ENCODE peak calls at places on chromosomes 11 and 22, in eight cellular contexts. P, A, Y, N, V, E, K and X are unnamed samples.

GRCh38 chr11:15097411-15097810 is 17.3 kb upstream of the INSC start:
- DNase-seq in A (no peak), E (no peak), K (no peak), N (no peak), V (no peak), Y (no peak), P (no peak), X (no peak)

GRCh38 chr11:28524098-28524497 is 415.9 kb downstream of the METTL15 start:
- DNase-seq in Y (no peak), K (no peak), N (no peak), V (no peak), A (no peak), P (peak; percentile 70), E (no peak), X (no peak)

GRCh38 chr22:46971141-46971775 is 208.8 kb downstream of the TBC1D22A start:
- DNase-seq in A (no peak), E (no peak), P (peak; percentile 27), Y (no peak), N (no peak), K (no peak), V (no peak), X (no peak)

GRCh38 chr11:67195971-67196418 is 70.3 kb upstream of the GRK2 start:
- DNase-seq in Y (no peak), V (no peak), A (no peak), P (peak; percentile 71), K (no peak), N (peak; percentile 38), E (peak; percentile 52), X (peak; percentile 10)

GRCh38 chr11:66467034-66467659 is 442 bp downstream of the PELI3 start:
- DNase-seq in V (no peak), Y (no peak), P (peak; percentile 27), N (no peak), A (peak; percentile 82), K (peak; percentile 47), E (peak; percentile 67), X (no peak)

GRCh38 chr11:103609117-103610066 is 427.0 kb upstream of the DDI1 start:
- DNase-seq in N (no peak), V (no peak), E (no peak), Y (no peak), K (no peak), P (peak; percentile 97), A (no peak), X (no peak)

GRCh38 chr22:48644108-48644507 is 1183.6 kb downstream of the BRD1 start:
- DNase-seq in E (no peak), Y (no peak), P (peak; percentile 11), K (no peak), N (no peak), A (no peak), V (no peak), X (no peak)

GRCh38 chr11:45665206-45665932 is at the start of gene CHST1:
- DNase-seq in K (peak; percentile 73), N (peak; percentile 37), E (peak; percentile 60), P (peak; percentile 32), V (no peak), Y (no peak), A (peak; percentile 91), X (peak; percentile 60)

GRCh38 chr11:6202036-6202435 is 3.0 kb downstream of the OR52W1 start:
- DNase-seq in V (no peak), N (no peak), K (no peak), Y (no peak), P (peak; percentile 71), E (no peak), A (no peak), X (no peak)

GRCh38 chr22:33271390-33272161 is 213.4 kb upstream of the SYN3 start:
- DNase-seq in K (peak; percentile 56), P (peak; percentile 54), E (no peak), A (peak; percentile 89), V (peak; percentile 43), Y (no peak), N (no peak), X (peak; percentile 53)

GRCh38 chr11:2586793-2587131 is 113.0 kb downstream of the KCNQ1OT1 start:
- DNase-seq in E (no peak), V (no peak), K (no peak), N (no peak), Y (no peak), A (peak; percentile 39), P (no peak), X (peak; percentile 14)

GRCh38 chr11:10777393-10777793 is 26.3 kb downstream of the CTR9 start:
- DNase-seq in V (no peak), Y (no peak), A (no peak), P (no peak), K (no peak), N (no peak), E (no peak), X (no peak)

GRCh38 chr11:44104472-44105294 is 9.2 kb downstream of the EXT2 start:
- DNase-seq in P (no peak), K (no peak), N (no peak), E (no peak), Y (no peak), A (no peak), V (no peak), X (no peak)

GRCh38 chr11:71357414-71357813 is 90.8 kb downstream of the DHCR7 start:
- DNase-seq in E (peak; percentile 32), N (no peak), P (no peak), V (no peak), Y (no peak), K (no peak), A (no peak), X (no peak)

GRCh38 chr22:44165286-44165874 is 15.3 kb upstream of the PARVG start:
- DNase-seq in Y (no peak), P (no peak), A (no peak), K (no peak), V (no peak), N (no peak), E (no peak), X (no peak)

GRCh38 chr11:119320593-119321524 is 3.9 kb upstream of the MCAM start:
- DNase-seq in N (peak; percentile 81), E (peak; percentile 68), A (peak; percentile 92), Y (peak; percentile 55), K (peak; percentile 53), P (peak; percentile 74), V (no peak), X (no peak)

GRCh38 chr22:45757068-45757467 is 85.4 kb downstream of the ATXN10 start:
- DNase-seq in P (peak; percentile 59), K (no peak), E (no peak), Y (no peak), V (no peak), A (no peak), N (no peak), X (no peak)

GRCh38 chr11:122242731-122243130 is 126.7 kb upstream of the BLID start:
- DNase-seq in V (no peak), K (no peak), Y (no peak), E (no peak), A (no peak), N (no peak), P (no peak), X (no peak)

GRCh38 chr11:10413268-10413667 is 41.8 kb upstream of the AMPD3 start:
- DNase-seq in N (no peak), E (no peak), V (no peak), A (no peak), Y (peak; percentile 43), K (no peak), P (no peak), X (peak; percentile 51)

GRCh38 chr22:41919357-41920224 is 4.7 kb upstream of the SHISA8 start:
- DNase-seq in N (no peak), K (peak; percentile 64), P (peak; percentile 16), Y (peak; percentile 50), A (peak; percentile 87), E (peak; percentile 76), V (no peak), X (peak; percentile 84)

GRCh38 chr11:71452354-71453020 is 516 bp upstream of the NADSYN1 start:
- DNase-seq in P (peak; percentile 33), A (peak; percentile 79), E (peak; percentile 62), N (peak; percentile 52), V (no peak), K (no peak), Y (peak; percentile 65), X (peak; percentile 66)

GRCh38 chr11:12893787-12894672 is 115.1 kb upstream of the RASSF10 start:
- DNase-seq in P (peak; percentile 75), A (peak; percentile 87), E (peak; percentile 62), N (peak; percentile 68), Y (peak; percentile 44), V (no peak), K (peak; percentile 49), X (peak; percentile 79)

GRCh38 chr11:129012880-129013279 is 70.2 kb upstream of the TP53AIP1 start:
- DNase-seq in A (no peak), V (no peak), P (no peak), Y (no peak), K (no peak), N (no peak), E (no peak), X (no peak)

GRCh38 chr11:45347343-45347742 is 61.2 kb upstream of the SYT13 start:
- DNase-seq in K (no peak), P (no peak), Y (no peak), E (no peak), A (no peak), V (no peak), N (no peak), X (no peak)

GRCh38 chr11:59180907-59181306 is 9.0 kb downstream of the DTX4 start:
- DNase-seq in P (no peak), V (no peak), K (no peak), Y (no peak), E (no peak), A (no peak), N (no peak), X (no peak)
- H3K4me1 ChIP-seq in P (peaks cover 4% of the 10 kb centered on the region), V (no peaks in the 10 kb centered on the region), K (no peaks in the 10 kb centered on the region), Y (no peaks in the 10 kb centered on the region), E (no peaks in the 10 kb centered on the region), A (no peaks in the 10 kb centered on the region), N (no peaks in the 10 kb centered on the region), X (peaks cover 27% of the 10 kb centered on the region)

GRCh38 chr11:130269544-130269943 is 45.2 kb downstream of the ZBTB44 start:
- DNase-seq in N (no peak), V (no peak), E (no peak), A (no peak), K (no peak), Y (no peak), P (no peak), X (no peak)
- H3K36me3 ChIP-seq in N (no peaks in the 10 kb centered on the region), V (peaks cover 5% of the 10 kb centered on the region), E (no peaks in the 10 kb centered on the region), A (peaks cover 2% of the 10 kb centered on the region), K (no peaks in the 10 kb centered on the region), Y (no peaks in the 10 kb centered on the region), P (no peaks in the 10 kb centered on the region), X (no peaks in the 10 kb centered on the region)

DNA sequence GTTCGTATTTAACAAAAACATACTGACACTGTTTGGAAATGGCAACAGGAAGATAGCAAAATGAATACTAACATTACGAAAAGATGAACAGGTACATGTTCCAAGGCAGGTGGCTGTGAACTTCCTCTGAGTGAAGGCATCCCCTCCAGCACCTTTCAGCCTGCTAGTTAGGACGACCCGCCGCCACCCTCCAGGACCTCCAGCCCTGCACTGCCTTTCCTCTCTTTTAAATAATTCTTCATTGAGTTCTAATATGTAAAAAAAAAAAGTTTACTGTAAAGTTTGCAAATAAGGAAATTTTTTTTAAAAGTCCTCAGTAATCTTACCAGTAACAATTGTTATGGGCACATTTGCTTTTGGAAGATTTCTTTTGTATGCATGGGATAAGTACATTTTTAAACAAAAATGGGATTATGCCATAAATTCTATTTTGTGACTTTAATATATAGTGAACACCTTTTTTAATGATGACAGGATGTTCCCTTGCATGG is 6.0 kb downstream of the NEAT1 start:
- DNase-seq in P (no peak), V (no peak), N (peak; percentile 19), A (no peak), E (peak; percentile 62), K (peak; percentile 36), Y (no peak), X (peak; percentile 49)
- H3K4me3 ChIP-seq in P (peak overlapping the region; percentile 78), V (peak overlapping the region; percentile 94), N (peak overlapping the region; percentile 76), A (peak overlapping the region; percentile 15), E (peak overlapping the region; percentile 81), K (peak overlapping the region; percentile 86), Y (peak overlapping the region; percentile 76), X (no peak overlapping the region)

GRCh38 chr11:82384308-82384707 is 349.4 kb downstream of the FAM181B start:
- DNase-seq in A (no peak), P (no peak), V (no peak), E (no peak), Y (no peak), N (no peak), K (no peak), X (no peak)
- H3K4me1 ChIP-seq in A (no peaks in the 10 kb centered on the region), P (no peaks in the 10 kb centered on the region), V (no peaks in the 10 kb centered on the region), E (no peaks in the 10 kb centered on the region), Y (no peaks in the 10 kb centered on the region), N (no peaks in the 10 kb centered on the region), K (no peaks in the 10 kb centered on the region), X (no peaks in the 10 kb centered on the region)